ENCODE peak calls at places on chromosomes 1 and 21, in eight cellular contexts. Y is right atrium auricular region; N is neural crest cell; T is effector memory CD4-positive, alpha-beta T cell; I is activated CD8-positive, alpha-beta T cell treated with anti-CD3 and anti-CD28 coated beads for 36 hours; P is mesothelial cell of epicardium; U is stimulated activated CD4-positive, alpha-beta T cell treated with anti-CD3 and anti-CD28 coated beads, Interleukin-1b, Interleukin-23, amount 100 ng/mL, for 4 hours; Z is endothelial cell. F is an unnamed sample.

GRCh38 chr1:116986531-116987255 is 14.9 kb upstream of the CD101 start:
- DNase-seq in U (peak), P (no peak), N (no peak), Y (no peak), Z (no peak), I (peak), T (no peak), F (no peak)

GRCh38 chr1:158185770-158186705 is 5.3 kb downstream of the CD1D start:
- DNase-seq in I (no peak), U (no peak), Y (no peak), T (no peak), Z (no peak), P (no peak), N (no peak), F (no peak)

GRCh38 chr1:89842547-89843278 is 21.9 kb downstream of the LRRC8D start:
- DNase-seq in N (no peak), P (no peak), Y (no peak), Z (no peak), U (no peak), I (no peak), T (no peak), F (no peak)

GRCh38 chr1:212641956-212642355 is 33.4 kb downstream of the ATF3 start:
- DNase-seq in T (no peak), Z (no peak), Y (no peak), N (no peak), I (no peak), P (no peak), U (no peak), F (no peak)

GRCh38 chr1:94927405-94928175 is 680 bp upstream of the CNN3 start:
- DNase-seq in U (no peak), P (no peak), N (no peak), I (peak), Z (no peak), Y (no peak), T (no peak), F (no peak)

GRCh38 chr1:245345191-245345884 is 190.6 kb downstream of the KIF26B start:
- DNase-seq in I (no peak), Z (no peak), T (no peak), Y (no peak), P (no peak), N (no peak), U (no peak), F (no peak)

GRCh38 chr1:39877980-39878956 is 5.0 kb downstream of the TRIT1 start:
- DNase-seq in Y (no peak), T (no peak), I (no peak), U (no peak), Z (no peak), N (no peak), P (no peak), F (no peak)

GRCh38 chr1:86933562-86934377 is 19.3 kb downstream of the HS2ST1 start:
- DNase-seq in N (no peak), Y (no peak), U (no peak), T (no peak), Z (no peak), P (no peak), I (no peak), F (no peak)

GRCh38 chr21:33230518-33231324 is 983 bp downstream of the IFNAR2 start:
- DNase-seq in T (peak), Y (no peak), I (peak), P (peak), Z (peak), N (peak), U (no peak), F (no peak)

GRCh38 chr1:101290922-101291561 is 54.2 kb downstream of the S1PR1 start:
- DNase-seq in N (no peak), U (no peak), Y (no peak), I (peak), P (no peak), Z (no peak), T (no peak), F (no peak)

GRCh38 chr1:174794861-174795260 is 204.9 kb upstream of the CACYBP start:
- DNase-seq in P (no peak), N (no peak), T (no peak), Z (no peak), Y (no peak), U (no peak), I (no peak), F (no peak)

GRCh38 chr1:50605186-50605875 is 182.1 kb upstream of the DMRTA2 start:
- DNase-seq in Y (no peak), I (peak), N (no peak), P (no peak), T (no peak), U (no peak), Z (peak), F (no peak)

GRCh38 chr1:192732787-192733186 is 76.1 kb upstream of the RGS2 start:
- DNase-seq in T (no peak), I (peak), Y (no peak), P (no peak), U (no peak), N (no peak), Z (no peak), F (peak)

GRCh38 chr1:64861611-64862010 is 104.7 kb downstream of the JAK1 start:
- DNase-seq in I (peak), Y (no peak), Z (peak), U (no peak), N (no peak), P (no peak), T (no peak), F (no peak)

GRCh38 chr1:2985121-2985561 is 36.1 kb upstream of the ACTRT2 start:
- DNase-seq in Y (no peak), T (no peak), I (no peak), Z (no peak), N (no peak), P (no peak), U (no peak), F (no peak)

GRCh38 chr1:203402609-203403337 is 51.9 kb upstream of the FMOD start:
- DNase-seq in P (peak), T (no peak), Y (no peak), Z (no peak), U (no peak), I (no peak), N (no peak), F (no peak)